ENCODE peak calls at places on chromosomes 7 and 10, in six cellular contexts. One of them, this sample, is unnamed.
A peak's percentile ranks its signal among the peaks of the same experiment; 100 is the strongest.

GRCh38 chr7:49579408-49579807 is 194.0 kb upstream of the VWC2 start:
- DNase-seq in Panc1: no peak
- DNase-seq in neural progenitor cell: no peak
- DNase-seq in BE2C: no peak
- DNase-seq in heart right ventricle: no peak
- DNase-seq in cardiac muscle cell: no peak
- DNase-seq in this sample: peak; percentile 35

GRCh38 chr7:1542841-1543747 is 12.6 kb downstream of the MAFK start:
- DNase-seq in BE2C: peak; percentile 52
- DNase-seq in Panc1: no peak
- DNase-seq in heart right ventricle: peak; percentile 36
- DNase-seq in neural progenitor cell: no peak
- DNase-seq in cardiac muscle cell: no peak
- DNase-seq in this sample: no peak

GRCh38 chr7:50856821-50857220 is 74.1 kb upstream of the GRB10 start:
- DNase-seq in BE2C: no peak
- DNase-seq in heart right ventricle: no peak
- DNase-seq in neural progenitor cell: no peak
- DNase-seq in cardiac muscle cell: no peak
- DNase-seq in Panc1: no peak
- DNase-seq in this sample: no peak

GRCh38 chr10:101672536-101672935 is 22.4 kb downstream of the FBXW4 start:
- DNase-seq in cardiac muscle cell: no peak
- DNase-seq in heart right ventricle: peak; percentile 64
- DNase-seq in Panc1: no peak
- DNase-seq in neural progenitor cell: no peak
- DNase-seq in BE2C: no peak
- DNase-seq in this sample: no peak

GRCh38 chr10:119541046-119541445 is 1.5 kb downstream of the RGS10 start:
- DNase-seq in BE2C: no peak
- DNase-seq in Panc1: no peak
- DNase-seq in neural progenitor cell: no peak
- DNase-seq in heart right ventricle: no peak
- DNase-seq in cardiac muscle cell: no peak
- DNase-seq in this sample: no peak

GRCh38 chr7:123433665-123434064 is 100.7 kb downstream of the IQUB start:
- DNase-seq in BE2C: peak; percentile 54
- DNase-seq in cardiac muscle cell: no peak
- DNase-seq in neural progenitor cell: no peak
- DNase-seq in Panc1: no peak
- DNase-seq in heart right ventricle: no peak
- DNase-seq in this sample: no peak

GRCh38 chr10:119665901-119666708 is 14.9 kb downstream of the BAG3 start:
- DNase-seq in heart right ventricle: no peak
- DNase-seq in Panc1: no peak
- DNase-seq in neural progenitor cell: no peak
- DNase-seq in BE2C: no peak
- DNase-seq in cardiac muscle cell: no peak
- DNase-seq in this sample: no peak

GRCh38 chr10:14971867-14972448 is 12.8 kb downstream of the MEIG1 start:
- DNase-seq in BE2C: peak; percentile 42
- DNase-seq in heart right ventricle: no peak
- DNase-seq in neural progenitor cell: peak; percentile 39
- DNase-seq in Panc1: no peak
- DNase-seq in cardiac muscle cell: peak; percentile 39
- DNase-seq in this sample: no peak

GRCh38 chr7:107690611-107691010 is 30.0 kb downstream of the SLC26A4 start:
- DNase-seq in neural progenitor cell: peak; percentile 16
- DNase-seq in Panc1: no peak
- DNase-seq in cardiac muscle cell: no peak
- DNase-seq in heart right ventricle: no peak
- DNase-seq in BE2C: no peak
- DNase-seq in this sample: no peak

GRCh38 chr7:55260171-55260570 is 105.0 kb upstream of the LANCL2 start:
- DNase-seq in heart right ventricle: no peak
- DNase-seq in cardiac muscle cell: no peak
- DNase-seq in BE2C: no peak
- DNase-seq in neural progenitor cell: no peak
- DNase-seq in Panc1: no peak
- DNase-seq in this sample: no peak

GRCh38 chr7:45221896-45222604 is 64.5 kb downstream of the RAMP3 start:
- DNase-seq in neural progenitor cell: no peak
- DNase-seq in Panc1: no peak
- DNase-seq in BE2C: no peak
- DNase-seq in cardiac muscle cell: no peak
- DNase-seq in heart right ventricle: no peak
- DNase-seq in this sample: no peak

GRCh38 chr10:109701583-109702215 is 221.6 kb downstream of the XPNPEP1 start:
- DNase-seq in cardiac muscle cell: no peak
- DNase-seq in BE2C: no peak
- DNase-seq in Panc1: no peak
- DNase-seq in heart right ventricle: no peak
- DNase-seq in neural progenitor cell: no peak
- DNase-seq in this sample: no peak

GRCh38 chr7:148264933-148265557 is 325.5 kb upstream of the C7orf33 start:
- DNase-seq in neural progenitor cell: peak; percentile 76
- DNase-seq in Panc1: peak; percentile 25
- DNase-seq in BE2C: peak; percentile 22
- DNase-seq in heart right ventricle: no peak
- DNase-seq in cardiac muscle cell: peak; percentile 66
- DNase-seq in this sample: no peak

GRCh38 chr7:133829336-133829897 is 297.7 kb upstream of the LRGUK start:
- DNase-seq in neural progenitor cell: no peak
- DNase-seq in heart right ventricle: no peak
- DNase-seq in cardiac muscle cell: no peak
- DNase-seq in BE2C: no peak
- DNase-seq in Panc1: no peak
- DNase-seq in this sample: no peak

GRCh38 chr10:119511828-119512515 is 30.5 kb downstream of the RGS10 start:
- DNase-seq in neural progenitor cell: peak; percentile 33
- DNase-seq in heart right ventricle: no peak
- DNase-seq in Panc1: no peak
- DNase-seq in BE2C: no peak
- DNase-seq in cardiac muscle cell: no peak
- DNase-seq in this sample: no peak

GRCh38 chr7:46651070-46651469 is 730.0 kb upstream of the IGFBP3 start:
- DNase-seq in Panc1: no peak
- DNase-seq in cardiac muscle cell: no peak
- DNase-seq in BE2C: no peak
- DNase-seq in heart right ventricle: no peak
- DNase-seq in neural progenitor cell: no peak
- DNase-seq in this sample: no peak

GRCh38 chr7:42087616-42088015 is 149.4 kb downstream of the GLI3 start:
- DNase-seq in cardiac muscle cell: peak; percentile 42
- DNase-seq in BE2C: no peak
- DNase-seq in heart right ventricle: no peak
- DNase-seq in neural progenitor cell: peak; percentile 56
- DNase-seq in Panc1: no peak
- DNase-seq in this sample: no peak
- H3K9me3 ChIP-seq in cardiac muscle cell: no peaks in the 10 kb centered on the region
- H3K9me3 ChIP-seq in BE2C: no peaks in the 10 kb centered on the region
- H3K9me3 ChIP-seq in heart right ventricle: no peaks in the 10 kb centered on the region
- H3K9me3 ChIP-seq in neural progenitor cell: no peaks in the 10 kb centered on the region
- H3K9me3 ChIP-seq in Panc1: no peaks in the 10 kb centered on the region
- H3K9me3 ChIP-seq in this sample: no peaks in the 10 kb centered on the region

DNA sequence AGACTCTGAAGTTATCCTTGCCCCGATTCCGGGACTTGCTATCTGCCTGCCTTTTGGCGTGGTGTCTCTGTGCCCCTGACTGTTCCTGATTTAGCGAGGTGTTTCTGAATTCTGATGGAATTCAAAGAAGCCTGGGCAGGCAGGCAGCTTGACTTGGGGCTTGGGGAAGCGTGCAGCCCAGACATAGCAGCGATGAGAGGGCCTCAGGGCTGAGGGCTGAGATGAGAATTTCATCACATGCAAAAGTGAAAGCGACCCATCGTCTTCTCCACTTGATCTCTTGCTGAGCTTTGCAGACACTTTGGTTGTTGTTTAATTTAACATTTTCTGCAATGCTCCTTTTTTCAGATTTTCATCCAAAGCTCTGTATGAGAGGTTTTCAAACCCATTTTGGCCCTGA is 57.8 kb downstream of the TCF7L2 start:
- DNase-seq in cardiac muscle cell: no peak
- DNase-seq in neural progenitor cell: no peak
- DNase-seq in Panc1: no peak
- DNase-seq in BE2C: no peak
- DNase-seq in heart right ventricle: no peak
- DNase-seq in this sample: no peak
- H3K4me1 ChIP-seq in cardiac muscle cell: peaks cover 26% of the 10 kb centered on the region
- H3K4me1 ChIP-seq in neural progenitor cell: peaks cover 22% of the 10 kb centered on the region
- H3K4me1 ChIP-seq in Panc1: peaks cover 40% of the 10 kb centered on the region
- H3K4me1 ChIP-seq in BE2C: no peaks in the 10 kb centered on the region
- H3K4me1 ChIP-seq in heart right ventricle: peaks cover 62% of the 10 kb centered on the region
- H3K4me1 ChIP-seq in this sample: peaks cover 35% of the 10 kb centered on the region

GRCh38 chr7:105496501-105496900 is 25.6 kb downstream of the PUS7 start:
- DNase-seq in cardiac muscle cell: no peak
- DNase-seq in neural progenitor cell: no peak
- DNase-seq in heart right ventricle: no peak
- DNase-seq in Panc1: no peak
- DNase-seq in BE2C: no peak
- DNase-seq in this sample: no peak
- H3K4me3 ChIP-seq in cardiac muscle cell: no peak overlapping the region
- H3K4me3 ChIP-seq in neural progenitor cell: no peak overlapping the region
- H3K4me3 ChIP-seq in heart right ventricle: no peak overlapping the region
- H3K4me3 ChIP-seq in Panc1: no peak overlapping the region
- H3K4me3 ChIP-seq in BE2C: no peak overlapping the region
- H3K4me3 ChIP-seq in this sample: no peak overlapping the region

DNA sequence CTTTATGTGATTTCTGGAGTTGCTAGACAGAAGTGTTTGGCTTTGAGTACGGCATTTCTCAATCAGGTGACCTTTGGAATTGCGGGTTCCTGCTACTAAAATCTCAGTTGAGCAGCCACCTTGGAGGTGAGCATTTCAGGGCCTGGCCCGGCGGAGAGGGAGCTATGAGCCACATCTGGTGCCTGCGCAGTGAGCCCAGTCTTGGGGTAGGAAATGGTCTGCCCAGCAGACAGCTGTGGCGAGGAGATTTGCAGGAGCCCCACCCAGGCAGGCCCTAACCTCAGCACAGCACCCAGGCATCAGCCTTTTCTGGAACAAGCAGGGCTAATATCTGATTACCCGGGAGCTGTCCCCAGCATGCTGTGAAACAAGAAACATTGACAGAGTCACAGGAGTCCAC is 547.9 kb upstream of the FOXK1 start:
- DNase-seq in cardiac muscle cell: no peak
- DNase-seq in neural progenitor cell: no peak
- DNase-seq in BE2C: no peak
- DNase-seq in heart right ventricle: no peak
- DNase-seq in Panc1: no peak
- DNase-seq in this sample: no peak
- H3K9me3 ChIP-seq in cardiac muscle cell: no peaks in the 10 kb centered on the region
- H3K9me3 ChIP-seq in neural progenitor cell: no peaks in the 10 kb centered on the region
- H3K9me3 ChIP-seq in BE2C: no peaks in the 10 kb centered on the region
- H3K9me3 ChIP-seq in heart right ventricle: no peaks in the 10 kb centered on the region
- H3K9me3 ChIP-seq in Panc1: no peaks in the 10 kb centered on the region
- H3K9me3 ChIP-seq in this sample: no peaks in the 10 kb centered on the region

GRCh38 chr10:86964061-86964846 is 4.0 kb upstream of the ADIRF start:
- DNase-seq in neural progenitor cell: no peak
- DNase-seq in Panc1: no peak
- DNase-seq in BE2C: peak; percentile 40
- DNase-seq in cardiac muscle cell: no peak
- DNase-seq in heart right ventricle: no peak
- DNase-seq in this sample: no peak
- H3K4me1 ChIP-seq in neural progenitor cell: peaks cover 11% of the 10 kb centered on the region
- H3K4me1 ChIP-seq in Panc1: peaks cover 45% of the 10 kb centered on the region
- H3K4me1 ChIP-seq in BE2C: peaks cover 12% of the 10 kb centered on the region
- H3K4me1 ChIP-seq in cardiac muscle cell: peaks cover 11% of the 10 kb centered on the region
- H3K4me1 ChIP-seq in heart right ventricle: peaks cover 55% of the 10 kb centered on the region
- H3K4me1 ChIP-seq in this sample: peaks cover 49% of the 10 kb centered on the region

GRCh38 chr7:118183586-118184391 is at the start of gene LSM8:
- DNase-seq in cardiac muscle cell: peak; percentile 98
- DNase-seq in Panc1: peak; percentile 99
- DNase-seq in neural progenitor cell: peak; percentile 98
- DNase-seq in BE2C: peak; percentile 95
- DNase-seq in heart right ventricle: peak; percentile 98
- DNase-seq in this sample: peak; percentile 97

GRCh38 chr7:118183254-118183585 is 744 bp upstream of the LSM8 start:
- DNase-seq in cardiac muscle cell: no peak
- DNase-seq in BE2C: no peak
- DNase-seq in neural progenitor cell: no peak
- DNase-seq in Panc1: no peak
- DNase-seq in heart right ventricle: no peak
- DNase-seq in this sample: no peak

GRCh38 chr7:118186491-118186890 is 2.5 kb downstream of the LSM8 start:
- DNase-seq in cardiac muscle cell: no peak
- DNase-seq in neural progenitor cell: no peak
- DNase-seq in heart right ventricle: no peak
- DNase-seq in Panc1: no peak
- DNase-seq in BE2C: no peak
- DNase-seq in this sample: no peak

GRCh38 chr7:118184392-118184899 is 482 bp downstream of the LSM8 start:
- DNase-seq in BE2C: no peak
- DNase-seq in cardiac muscle cell: no peak
- DNase-seq in heart right ventricle: no peak
- DNase-seq in neural progenitor cell: no peak
- DNase-seq in Panc1: no peak
- DNase-seq in this sample: no peak

DNA sequence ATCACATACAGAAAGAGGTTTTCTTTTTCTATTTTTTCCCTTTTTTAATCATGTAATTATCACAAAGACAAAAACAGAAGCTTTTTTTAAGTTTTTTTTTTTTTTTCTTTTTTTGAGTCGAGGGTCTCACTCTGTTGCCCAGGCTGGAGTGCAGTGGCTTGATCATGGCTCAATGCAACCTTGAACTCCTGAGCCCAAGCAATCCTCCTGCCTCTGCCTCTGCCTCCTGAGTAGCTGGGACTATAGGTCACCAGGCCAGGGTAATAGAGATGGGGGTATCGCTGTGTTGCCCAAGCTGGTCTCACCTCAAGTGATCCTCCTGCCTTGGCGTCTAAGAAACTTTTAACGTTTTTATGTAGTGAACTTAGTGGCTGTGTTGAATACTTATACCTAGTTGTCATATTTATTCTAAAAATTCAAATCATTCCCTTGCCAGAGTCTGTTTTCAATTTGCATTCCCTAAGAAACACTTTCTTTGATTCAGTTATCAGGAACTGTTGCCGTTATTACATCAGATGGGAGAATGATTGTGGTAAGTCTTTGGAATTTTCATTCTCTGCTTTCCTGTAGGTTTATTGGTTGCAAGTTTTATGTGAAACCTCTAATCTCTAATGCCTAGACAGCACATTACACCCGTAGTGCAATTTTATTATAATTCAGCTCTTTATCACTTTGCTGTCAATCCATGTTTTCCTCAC is 1.3 kb downstream of the LSM8 start:
- DNase-seq in BE2C: no peak
- DNase-seq in heart right ventricle: no peak
- DNase-seq in cardiac muscle cell: no peak
- DNase-seq in Panc1: no peak
- DNase-seq in neural progenitor cell: no peak
- DNase-seq in this sample: no peak
- H3K4me3 ChIP-seq in BE2C: peak overlapping the region; percentile 94
- H3K4me3 ChIP-seq in heart right ventricle: peak overlapping the region; percentile 85
- H3K4me3 ChIP-seq in cardiac muscle cell: peak overlapping the region; percentile 53
- H3K4me3 ChIP-seq in Panc1: peak overlapping the region; percentile 89
- H3K4me3 ChIP-seq in neural progenitor cell: peak overlapping the region; percentile 95
- H3K4me3 ChIP-seq in this sample: peak overlapping the region; percentile 88